ENCODE peak calls at places on chromosome 6, in seven cellular contexts. Q is ovary, O is testis, A is body of pancreas, G is prostate gland, E is uterus, H is IMR-90. S is an unnamed sample.

GRCh38 chr6:22409487-22409886 is 112.7 kb upstream of the PRL start:
- DNase-seq in E (no peak), Q (no peak), H (peak; percentile 33), O (no peak), A (no peak), G (no peak), S (no peak)

GRCh38 chr6:152054441-152054840 is 247.0 kb downstream of the ESR1 start:
- DNase-seq in Q (no peak), A (no peak), E (no peak), O (no peak), H (no peak), G (no peak), S (no peak)

GRCh38 chr6:16104624-16105023 is 24.3 kb upstream of the MYLIP start:
- DNase-seq in O (no peak), E (no peak), G (no peak), Q (no peak), H (no peak), A (no peak), S (no peak)

GRCh38 chr6:138454976-138455706 is 44.2 kb downstream of the NHSL1 start:
- DNase-seq in G (peak; percentile 52), O (no peak), Q (no peak), E (no peak), H (no peak), A (peak; percentile 59), S (peak; percentile 9)

GRCh38 chr6:19478992-19479391 is 358.2 kb upstream of the ID4 start:
- DNase-seq in H (peak; percentile 11), E (no peak), Q (no peak), G (no peak), A (no peak), O (peak; percentile 24), S (no peak)

GRCh38 chr6:105258816-105259215 is 79.0 kb upstream of the POPDC3 start:
- DNase-seq in A (peak; percentile 44), O (no peak), Q (no peak), E (no peak), G (no peak), H (no peak), S (no peak)

GRCh38 chr6:13175759-13176158 is 152.6 kb downstream of the TBC1D7 start:
- DNase-seq in Q (no peak), G (no peak), O (no peak), H (no peak), A (no peak), E (no peak), S (no peak)

GRCh38 chr6:152273002-152273401 is 364.2 kb downstream of the SYNE1 start:
- DNase-seq in H (peak; percentile 30), O (no peak), A (no peak), E (no peak), Q (no peak), G (no peak), S (no peak)

GRCh38 chr6:110812719-110813118 is 2.5 kb downstream of the CDK19 start:
- DNase-seq in E (no peak), H (no peak), O (no peak), A (no peak), Q (no peak), G (no peak), S (no peak)

GRCh38 chr6:148557796-148558457 is 188.9 kb upstream of the UST start:
- DNase-seq in E (no peak), O (no peak), A (no peak), H (no peak), G (no peak), Q (no peak), S (no peak)

GRCh38 chr6:156949376-156949775 is 172.2 kb downstream of the ARID1B start:
- DNase-seq in H (peak; percentile 81), Q (no peak), E (no peak), A (peak; percentile 36), G (no peak), O (no peak), S (no peak)

GRCh38 chr6:65627015-65627414 is 80.0 kb downstream of the EYS start:
- DNase-seq in Q (no peak), H (no peak), A (no peak), G (no peak), E (no peak), O (no peak), S (no peak)

GRCh38 chr6:34476462-34476861 is 10.6 kb downstream of the PACSIN1 start:
- DNase-seq in G (no peak), A (no peak), Q (no peak), E (no peak), H (no peak), O (no peak), S (no peak)
- H3K27ac ChIP-seq in G (no peak overlapping the region), A (no peak overlapping the region), Q (no peak overlapping the region), E (no peak overlapping the region), H (no peak overlapping the region), O (no peak overlapping the region), S (no peak overlapping the region)

GRCh38 chr6:33197431-33198048 is 2.9 kb downstream of the RXRB start:
- DNase-seq in E (no peak), H (peak; percentile 56), A (peak; percentile 81), G (peak; percentile 36), Q (peak; percentile 52), O (peak; percentile 86), S (peak; percentile 81)

GRCh38 chr6:33199687-33200233 is 705 bp downstream of the RXRB start:
- DNase-seq in A (peak; percentile 84), G (no peak), H (peak; percentile 35), E (no peak), Q (no peak), O (peak; percentile 83), S (peak; percentile 86)

GRCh38 chr6:33200234-33201146 is at the start of the genes RXRB and SLC39A7:
- DNase-seq in G (peak; percentile 99), A (peak; percentile 100), H (peak; percentile 99), O (peak; percentile 99), E (peak; percentile 99), Q (peak; percentile 99), S (peak; percentile 99)

GRCh38 chr6:33198853-33199436 is 1.5 kb downstream of the RXRB start:
- DNase-seq in G (no peak), E (no peak), A (no peak), O (no peak), H (no peak), Q (peak; percentile 34), S (no peak)

GRCh38 chr6:33198159-33198852 is 2.2 kb downstream of the RXRB start:
- DNase-seq in Q (peak; percentile 33), A (no peak), O (no peak), H (no peak), E (no peak), G (no peak), S (no peak)
- H3K4me3 ChIP-seq in Q (no peak overlapping the region), A (no peak overlapping the region), O (no peak overlapping the region), H (no peak overlapping the region), E (no peak overlapping the region), G (no peak overlapping the region), S (no peak overlapping the region)

GRCh38 chr6:398558-399078 is 7.1 kb downstream of the IRF4 start:
- DNase-seq in G (no peak), A (no peak), Q (no peak), E (no peak), O (no peak), H (no peak), S (no peak)

GRCh38 chr6:396126-396520 is 4.6 kb downstream of the IRF4 start:
- DNase-seq in E (no peak), A (no peak), Q (no peak), O (no peak), G (no peak), H (no peak), S (no peak)

GRCh38 chr6:398065-398464 is 6.5 kb downstream of the IRF4 start:
- DNase-seq in O (no peak), Q (no peak), E (no peak), G (no peak), H (no peak), A (no peak), S (no peak)

GRCh38 chr6:397056-397455 is 5.5 kb downstream of the IRF4 start:
- DNase-seq in A (no peak), H (no peak), E (no peak), O (no peak), G (no peak), Q (no peak), S (no peak)

GRCh38 chr6:397604-398003 is 6.1 kb downstream of the IRF4 start:
- DNase-seq in Q (no peak), G (no peak), H (no peak), E (no peak), A (no peak), O (no peak), S (no peak)
- TF ChIP-seq POLR2A in Q (no peak), G (no peak), H (no peak), E (no peak), A (no peak), O (no peak), S (no peak)

GRCh38 chr6:139984317-139984716 is 609.9 kb upstream of the CITED2 start:
- DNase-seq in A (no peak), O (no peak), G (no peak), Q (no peak), E (no peak), H (no peak), S (no peak)
- H3K27ac ChIP-seq in A (no peak overlapping the region), O (no peak overlapping the region), G (peak overlapping the region; percentile 35), Q (no peak overlapping the region), E (peak overlapping the region; percentile 90), H (peak overlapping the region; percentile 62), S (peak overlapping the region; percentile 32)

GRCh38 chr6:158849899-158850806 is 31.0 kb upstream of the EZR start:
- DNase-seq in E (no peak), O (no peak), H (peak; percentile 97), G (peak; percentile 29), Q (no peak), A (peak; percentile 41), S (no peak)
- H3K4me3 ChIP-seq in E (no peak overlapping the region), O (no peak overlapping the region), H (peak overlapping the region; percentile 12), G (no peak overlapping the region), Q (no peak overlapping the region), A (no peak overlapping the region), S (no peak overlapping the region)

S was measured in adrenal gland.